ENCODE peak calls at places on chromosomes 13 and 19, in eight cellular contexts. T is trophoblast cell; Q is stimulated activated CD8-positive, alpha-beta memory T cell treated with anti-CD3 and anti-CD28 coated beads, Interleukin-12 subunit alpha, Interleukin-12 subunit beta, amount 100 ng/mL, for 4 hours; L is anterior cingulate cortex; Y is nucleus accumbens; A is activated naive CD8-positive, alpha-beta T cell treated with anti-CD3 and anti-CD28 coated beads for 36 hours; V is endothelial cell; G is tibial nerve. J is an unnamed sample.

GRCh38 chr13:41059896-41060722 is 1.2 kb upstream of the WBP4 start:
- DNase-seq in T (peak; percentile 97), Q (peak; percentile 69), L (peak; percentile 72), Y (peak; percentile 85), A (peak; percentile 88), V (peak; percentile 86), G (peak; percentile 76), J (peak; percentile 90)

GRCh38 chr13:33606692-33607091 is 211.3 kb upstream of the RFC3 start:
- DNase-seq in T (peak; percentile 31), Q (no peak), L (no peak), Y (no peak), A (no peak), V (no peak), G (no peak), J (peak; percentile 18)

GRCh38 chr13:37652596-37652995 is 54.0 kb upstream of the POSTN start:
- DNase-seq in T (no peak), Q (no peak), L (no peak), Y (no peak), A (no peak), V (no peak), G (no peak), J (no peak)

GRCh38 chr19:58170860-58171259 is 12.0 kb upstream of the ZNF274 start:
- DNase-seq in T (peak; percentile 36), Q (no peak), L (no peak), Y (no peak), A (no peak), V (no peak), G (no peak), J (no peak)

GRCh38 chr19:41321600-41322270 is 11.8 kb downstream of the CCDC97 start:
- DNase-seq in T (peak; percentile 77), Q (no peak), L (no peak), Y (no peak), A (no peak), V (peak; percentile 64), G (no peak), J (peak; percentile 85)

GRCh38 chr13:29482504-29482903 is 113.0 kb downstream of the SLC7A1 start:
- DNase-seq in T (peak; percentile 84), Q (no peak), L (no peak), Y (no peak), A (no peak), V (no peak), G (no peak), J (no peak)

GRCh38 chr13:108363651-108364050 is 94.1 kb downstream of the TNFSF13B start:
- DNase-seq in T (no peak), Q (no peak), L (no peak), Y (no peak), A (no peak), V (no peak), G (no peak), J (no peak)

GRCh38 chr13:48181482-48182145 is 51.4 kb upstream of the ITM2B start:
- DNase-seq in T (no peak), Q (no peak), L (no peak), Y (no peak), A (no peak), V (no peak), G (no peak), J (no peak)

GRCh38 chr19:58434217-58434616 is 5.7 kb downstream of the ZNF132 start:
- DNase-seq in T (no peak), Q (no peak), L (no peak), Y (no peak), A (no peak), V (no peak), G (no peak), J (peak; percentile 14)

GRCh38 chr19:15453091-15453498 is 3.3 kb upstream of the WIZ start:
- DNase-seq in T (no peak), Q (no peak), L (no peak), Y (no peak), A (no peak), V (no peak), G (no peak), J (peak; percentile 14)

GRCh38 chr19:12886943-12887747 is at the start of gene KLF1:
- DNase-seq in T (no peak), Q (no peak), L (no peak), Y (no peak), A (no peak), V (no peak), G (no peak), J (no peak)

GRCh38 chr13:92103673-92104296 is 705.4 kb downstream of the GPC5 start:
- DNase-seq in T (peak; percentile 67), Q (no peak), L (no peak), Y (no peak), A (no peak), V (no peak), G (no peak), J (peak; percentile 8)

GRCh38 chr19:40332669-40333068 is 15.5 kb downstream of the C19orf47 start:
- DNase-seq in T (no peak), Q (no peak), L (no peak), Y (no peak), A (no peak), V (no peak), G (no peak), J (no peak)

GRCh38 chr19:10227215-10227971 is 3.7 kb downstream of the S1PR2 start:
- DNase-seq in T (no peak), Q (no peak), L (peak; percentile 65), Y (peak; percentile 89), A (no peak), V (no peak), G (peak; percentile 51), J (no peak)

GRCh38 chr13:109941951-109942350 is 155.6 kb upstream of the IRS2 start:
- DNase-seq in T (peak; percentile 10), Q (no peak), L (no peak), Y (no peak), A (no peak), V (no peak), G (no peak), J (no peak)

GRCh38 chr19:40932008-40932959 is 50.3 kb upstream of the CYP2A7 start:
- DNase-seq in T (peak; percentile 55), Q (no peak), L (no peak), Y (no peak), A (no peak), V (no peak), G (no peak), J (no peak)

GRCh38 chr13:111115841-111116500 is 861 bp downstream of the ARHGEF7 start:
- DNase-seq in T (peak; percentile 76), Q (no peak), L (no peak), Y (no peak), A (no peak), V (peak; percentile 30), G (peak; percentile 59), J (peak; percentile 48)

GRCh38 chr19:10184636-10185035 is 10.1 kb downstream of the DNMT1 start:
- DNase-seq in T (peak; percentile 99), Q (no peak), L (no peak), Y (no peak), A (no peak), V (no peak), G (no peak), J (no peak)

GRCh38 chr13:91349992-91350911 is 2.8 kb downstream of the MIR17HG start:
- DNase-seq in T (no peak), Q (no peak), L (no peak), Y (no peak), A (no peak), V (no peak), G (no peak), J (peak; percentile 6)

GRCh38 chr19:46841458-46842083 is 9.1 kb downstream of the AP2S1 start:
- DNase-seq in T (peak; percentile 74), Q (no peak), L (no peak), Y (no peak), A (no peak), V (no peak), G (no peak), J (peak; percentile 22)

GRCh38 chr19:42189133-42189532 is 28.3 kb downstream of the DEDD2 start:
- DNase-seq in T (no peak), Q (no peak), L (no peak), Y (no peak), A (no peak), V (no peak), G (no peak), J (no peak)

GRCh38 chr13:110225007-110225406 is 82.0 kb downstream of the COL4A1 start:
- DNase-seq in T (no peak), Q (no peak), L (no peak), Y (no peak), A (no peak), V (no peak), G (no peak), J (no peak)

GRCh38 chr19:40421468-40421778 is 4.4 kb downstream of the SERTAD1 start:
- DNase-seq in T (no peak), Q (no peak), L (no peak), Y (no peak), A (no peak), V (no peak), G (no peak), J (no peak)

GRCh38 chr19:18044825-18045304 is 36.9 kb downstream of the ARRDC2 start:
- DNase-seq in T (peak; percentile 59), Q (peak; percentile 75), L (peak; percentile 32), Y (peak; percentile 15), A (peak; percentile 92), V (no peak), G (peak; percentile 40), J (peak; percentile 76)

GRCh38 chr19:8334458-8335342 is 8.4 kb downstream of the KANK3 start:
- DNase-seq in T (peak; percentile 62), Q (no peak), L (no peak), Y (no peak), A (peak; percentile 73), V (peak; percentile 49), G (no peak), J (peak; percentile 77)

GRCh38 chr13:109110159-109110558 is 480.7 kb downstream of the MYO16 start:
- DNase-seq in T (no peak), Q (no peak), L (no peak), Y (no peak), A (no peak), V (no peak), G (no peak), J (no peak)

GRCh38 chr19:2679439-2679838 is 23.1 kb downstream of the GNG7 start:
- DNase-seq in T (no peak), Q (no peak), L (no peak), Y (no peak), A (no peak), V (no peak), G (no peak), J (no peak)

J was measured in cardiac muscle cell.